ENCODE peak calls at places on chromosomes 13 and 19, in four cellular contexts. N is IMR-90, O is choroid plexus epithelial cell, Y is fibroblast of villous mesenchyme. C is an unnamed sample.

GRCh38 chr13:67619346-67619745 is 389.2 kb upstream of the PCDH9 start:
- DNase-seq in N (peak; percentile 59), Y (no peak), O (peak; percentile 58), C (peak; percentile 31)

GRCh38 chr13:36345438-36346221 is 564 bp downstream of the SPART start:
- DNase-seq in Y (peak; percentile 95), N (peak; percentile 92), O (peak; percentile 93), C (peak; percentile 82)

GRCh38 chr13:38348890-38349289 is 761 bp upstream of the UFM1 start:
- DNase-seq in Y (peak; percentile 27), N (peak; percentile 40), O (peak; percentile 40), C (no peak)

GRCh38 chr13:113928701-113929627 is 44.9 kb downstream of the C13orf46 start:
- DNase-seq in Y (peak; percentile 84), O (peak; percentile 60), N (peak; percentile 69), C (peak; percentile 57)

GRCh38 chr19:47512183-47512947 is 2.5 kb downstream of the NAPA start:
- DNase-seq in N (peak; percentile 52), O (peak; percentile 45), Y (peak; percentile 80), C (no peak)

GRCh38 chr13:29886446-29886845 is 36.0 kb upstream of the UBL3 start:
- DNase-seq in O (no peak), N (no peak), Y (no peak), C (no peak)

GRCh38 chr19:6423499-6424189 is 967 bp downstream of the KHSRP start:
- DNase-seq in N (peak; percentile 42), O (peak; percentile 66), Y (peak; percentile 55), C (no peak)

GRCh38 chr13:101289764-101290163 is 126.5 kb downstream of the NALCN start:
- DNase-seq in N (peak; percentile 75), Y (peak; percentile 44), O (peak; percentile 90), C (no peak)

GRCh38 chr13:103351035-103351828 is 285.0 kb upstream of the SLC10A2 start:
- DNase-seq in Y (peak; percentile 0), N (no peak), O (peak; percentile 70), C (peak; percentile 83)

GRCh38 chr19:13610042-13610691 is 103.9 kb upstream of the CACNA1A start:
- DNase-seq in N (no peak), Y (no peak), O (no peak), C (no peak)

GRCh38 chr13:28245465-28245864 is 107.1 kb downstream of the PAN3 start:
- DNase-seq in Y (no peak), N (no peak), O (no peak), C (no peak)

GRCh38 chr19:18349524-18350128 is 9.2 kb downstream of the PGPEP1 start:
- DNase-seq in Y (peak; percentile 71), O (peak; percentile 77), N (peak; percentile 65), C (peak; percentile 24)

DNA sequence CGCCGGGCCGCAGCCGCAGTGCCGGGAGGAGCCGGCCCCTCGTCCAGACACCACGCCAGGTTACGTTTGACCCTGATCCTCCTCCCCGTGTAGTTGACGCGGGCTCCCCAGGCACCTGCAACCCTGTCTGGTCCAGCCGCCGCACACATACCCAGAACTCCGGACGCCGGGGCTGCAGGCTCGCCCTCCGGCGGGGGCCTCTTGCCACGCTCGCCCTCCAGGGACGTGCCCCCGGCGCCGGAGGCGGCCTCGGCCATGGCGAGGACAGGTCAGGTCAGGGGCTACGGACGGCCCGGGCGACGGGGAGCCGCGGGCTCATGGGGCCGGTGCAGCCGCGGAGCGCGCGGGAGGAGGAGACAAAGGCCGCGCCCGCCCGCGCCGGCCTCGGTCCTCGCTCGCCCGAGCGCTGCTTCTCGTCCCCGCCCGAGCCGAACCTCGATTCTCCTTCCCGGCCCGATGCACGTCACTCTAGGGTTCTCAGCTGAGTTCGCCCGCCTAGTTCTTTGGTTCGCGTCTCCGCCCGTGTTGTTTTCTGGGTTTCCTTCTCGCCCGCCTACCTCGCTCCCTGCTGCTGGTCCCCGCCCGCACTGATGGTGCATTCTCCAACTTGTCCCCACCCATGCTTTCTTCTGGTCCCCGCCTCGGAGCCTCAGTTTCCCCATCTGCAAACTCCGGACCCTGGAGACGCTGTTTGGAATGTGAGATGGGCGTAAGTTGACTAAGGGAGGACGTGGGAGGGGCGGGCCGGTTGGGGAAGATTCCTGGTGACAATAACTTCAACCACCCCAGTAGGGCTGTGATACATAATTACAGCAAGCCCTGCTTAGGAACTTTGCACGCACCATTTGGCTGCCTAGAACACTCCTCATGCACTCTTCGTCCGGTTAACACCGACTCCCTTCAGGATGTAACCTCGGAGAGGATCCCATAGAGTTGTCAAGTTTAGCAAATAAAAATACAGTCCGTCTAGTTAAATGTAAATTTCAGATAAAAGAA is at the start of gene ANO8:
- DNase-seq in N (peak; percentile 99), O (peak; percentile 99), Y (peak; percentile 98), C (peak; percentile 96)
- TF ChIP-seq CTCF in N (no peak), O (no peak), Y (no peak), C (no peak)

GRCh38 chr13:42068886-42069285 is 20.4 kb downstream of the DGKH start:
- DNase-seq in Y (no peak), O (peak; percentile 28), N (no peak), C (no peak)

GRCh38 chr13:42076309-42076713 is 27.9 kb downstream of the DGKH start:
- DNase-seq in Y (peak; percentile 82), O (peak; percentile 14), N (peak; percentile 30), C (no peak)

GRCh38 chr13:42075517-42075916 is 27.1 kb downstream of the DGKH start:
- DNase-seq in N (no peak), Y (no peak), O (no peak), C (no peak)

GRCh38 chr13:42073683-42074082 is 25.2 kb downstream of the DGKH start:
- DNase-seq in Y (no peak), O (no peak), N (no peak), C (no peak)

DNA sequence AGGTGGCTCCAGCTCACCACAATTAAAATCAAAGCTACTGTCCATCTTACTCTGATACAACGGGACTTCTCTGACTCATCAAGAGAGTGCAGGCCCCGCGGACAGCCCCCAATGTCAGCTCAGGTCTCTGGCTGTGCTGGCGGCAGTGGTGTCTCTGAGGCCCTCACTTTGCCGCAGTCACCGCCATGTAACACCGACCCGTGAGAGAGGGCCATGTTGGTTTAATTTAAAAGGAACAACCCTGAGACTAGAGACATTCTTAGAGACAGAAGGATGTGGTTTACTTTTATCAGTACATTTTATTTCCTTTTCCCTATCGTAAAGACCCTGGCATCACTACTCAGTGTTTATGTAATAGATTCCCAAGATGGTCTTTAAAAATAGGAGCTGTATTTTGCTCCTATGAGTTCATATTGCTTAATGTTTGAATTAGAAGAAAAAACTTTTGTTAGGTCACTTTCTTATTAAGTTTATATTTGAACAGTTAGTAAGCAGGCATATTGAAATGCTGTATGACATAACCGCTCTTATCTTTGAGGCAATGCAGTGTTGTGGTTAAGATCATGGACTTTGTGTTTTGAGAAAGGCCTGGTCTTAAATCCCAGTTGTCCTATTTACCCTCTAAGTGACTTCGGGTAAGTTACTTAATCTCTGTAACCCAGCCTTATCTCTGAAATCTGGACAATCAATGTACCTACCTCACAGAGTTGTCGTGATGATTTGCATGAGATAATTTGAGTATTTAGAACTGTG is 23.4 kb downstream of the DGKH start:
- DNase-seq in Y (peak; percentile 89), N (peak; percentile 54), O (peak; percentile 63), C (no peak)
- H3K4me3 ChIP-seq in Y (no peak overlapping the region), N (no peak overlapping the region), O (no peak overlapping the region), C (no peak overlapping the region)

DNA sequence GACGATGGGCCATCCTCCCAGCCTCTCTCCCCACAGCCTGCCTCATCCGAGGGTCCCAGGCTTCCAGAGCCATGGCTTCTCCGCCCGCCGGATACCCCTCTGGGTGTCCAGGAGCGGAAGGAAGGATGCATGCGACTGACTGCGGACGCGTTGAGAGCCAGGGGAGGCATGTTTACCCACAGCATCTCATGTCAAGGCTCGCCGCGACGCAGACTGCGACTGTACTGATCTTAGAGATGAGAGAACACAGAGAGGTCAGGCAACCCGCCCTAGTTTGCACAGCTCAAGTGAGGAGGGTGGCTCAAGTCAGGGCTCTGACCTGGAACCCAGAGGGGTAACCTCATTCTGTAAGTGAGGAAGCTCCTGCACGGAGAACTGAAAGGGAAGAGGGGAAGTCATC is 5.5 kb downstream of the PTPRS start:
- DNase-seq in O (no peak), Y (no peak), N (no peak), C (no peak)
- TF ChIP-seq CTCF in O (no peak), Y (no peak), N (no peak), C (no peak)

GRCh38 chr19:45324349-45324907 is 1.8 kb upstream of the CKM start:
- DNase-seq in O (no peak), N (no peak), Y (no peak), C (no peak)
- H3K4me3 ChIP-seq in O (no peak overlapping the region), N (no peak overlapping the region), Y (no peak overlapping the region), C (no peak overlapping the region)

DNA sequence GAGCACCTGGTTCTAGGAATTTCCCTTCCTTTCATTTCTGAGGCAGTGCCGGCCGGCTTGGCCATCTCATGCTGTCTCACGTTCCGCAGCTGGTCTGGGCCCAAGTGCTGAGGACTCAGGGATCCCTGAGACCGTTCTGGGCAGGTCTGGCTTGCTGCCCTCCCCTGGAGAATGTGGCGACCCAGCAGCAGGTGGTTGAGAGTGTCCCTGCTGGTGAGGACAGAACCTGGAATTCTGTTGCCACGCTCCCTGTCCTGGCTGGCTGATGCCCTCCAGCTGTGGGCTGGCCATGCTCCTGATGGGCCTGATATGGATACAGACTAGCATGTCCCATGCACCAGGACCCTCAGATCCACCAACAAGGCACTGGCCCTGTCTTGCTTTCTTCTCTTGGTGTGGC is 114.0 kb upstream of the C1QTNF9B start:
- DNase-seq in O (no peak), N (no peak), Y (no peak), C (no peak)
- TF ChIP-seq CTCF in O (no peak), N (no peak), Y (no peak), C (no peak)

GRCh38 chr13:25372275-25373081 is 704 bp downstream of the ATP8A2 start:
- DNase-seq in N (no peak), Y (no peak), O (no peak), C (no peak)
- H3K4me3 ChIP-seq in N (peak overlapping the region; percentile 45), Y (peak overlapping the region; percentile 37), O (peak overlapping the region; percentile 42), C (peak overlapping the region; percentile 33)

GRCh38 chr19:49363265-49364082 is at the start of gene DKKL1:
- DNase-seq in Y (peak; percentile 100), O (peak; percentile 100), N (peak; percentile 99), C (peak; percentile 97)
- TF ChIP-seq CTCF in Y (peak; percentile 27), O (peak; percentile 12), N (peak; percentile 31), C (peak; percentile 18)

GRCh38 chr19:45470147-45471081 is 2.6 kb downstream of the FOSB start:
- DNase-seq in O (peak; percentile 25), N (peak; percentile 67), Y (peak; percentile 32), C (no peak)

GRCh38 chr19:45471116-45471865 is 3.5 kb downstream of the FOSB start:
- DNase-seq in N (no peak), Y (no peak), O (no peak), C (no peak)

GRCh38 chr19:45473366-45474190 is 5.8 kb downstream of the FOSB start:
- DNase-seq in Y (no peak), O (no peak), N (no peak), C (no peak)

GRCh38 chr19:45472557-45473365 is 5.0 kb downstream of the FOSB start:
- DNase-seq in N (no peak), Y (no peak), O (no peak), C (no peak)

DNA sequence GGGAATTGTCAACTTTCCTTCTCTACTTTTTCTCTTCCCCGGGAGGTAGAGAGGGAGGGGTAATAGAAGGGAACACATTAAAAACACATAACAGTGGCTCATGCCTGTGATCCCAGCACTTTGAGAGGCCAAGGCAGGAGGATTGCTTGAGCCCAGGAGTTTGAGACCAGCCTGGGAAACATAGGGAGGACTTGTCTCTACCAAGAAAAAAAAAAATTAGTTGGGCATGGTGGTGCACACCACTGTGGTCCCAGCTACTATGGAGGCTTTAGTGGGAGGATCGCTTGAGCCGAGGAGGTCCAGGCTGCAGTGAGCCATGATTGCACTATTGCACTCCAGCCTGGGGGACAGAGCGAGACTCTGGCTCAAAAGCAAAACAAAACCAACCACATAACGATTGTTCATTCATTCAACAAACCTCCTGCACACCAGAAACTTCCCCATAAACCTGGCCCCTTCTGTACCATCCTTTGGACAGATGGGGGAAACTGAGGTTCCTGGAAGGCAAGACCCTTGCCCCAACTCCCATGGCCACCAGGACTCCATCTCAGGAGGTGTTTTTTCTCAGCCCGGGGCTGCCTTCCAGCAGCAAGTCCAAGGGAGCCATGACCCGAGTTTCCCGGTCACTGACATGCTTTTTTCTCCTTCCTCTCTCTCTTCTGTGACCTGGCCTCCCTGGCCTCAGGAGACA is 4.2 kb downstream of the FOSB start:
- DNase-seq in N (no peak), Y (no peak), O (no peak), C (no peak)
- H3K4me3 ChIP-seq in N (no peak overlapping the region), Y (peak overlapping the region; percentile 39), O (peak overlapping the region; percentile 53), C (peak overlapping the region; percentile 4)

C was measured in astrocyte of the cerebellum.